ENCODE peak calls at places on chromosome 14, in ten cellular contexts. One of them, this sample, is unnamed.

GRCh38 chr14:75877292-75877691 is 104.5 kb downstream of the TGFB3 start:
- DNase-seq in foreskin fibroblast: peak
- DNase-seq in natural killer cell: no peak
- DNase-seq in GM23248: peak
- DNase-seq in stimulated activated CD4-positive, alpha-beta T cell treated with anti-CD3 and anti-CD28 coated beads, Interleukin-1b, Interleukin-23, amount 100 ng/mL, for 24 hours: no peak
- DNase-seq in neural crest cell: no peak
- DNase-seq in Caco-2: no peak
- DNase-seq in hippocampal formation: no peak
- DNase-seq in activated naive CD4-positive, alpha-beta T cell treated with Interleukin-2 at 50 U/mL for 16 hours: no peak
- DNase-seq in left lung: no peak
- DNase-seq in this sample: no peak

GRCh38 chr14:69606258-69606657 is 5.1 kb upstream of the SUSD6 start:
- DNase-seq in hippocampal formation: no peak
- DNase-seq in left lung: no peak
- DNase-seq in natural killer cell: no peak
- DNase-seq in stimulated activated CD4-positive, alpha-beta T cell treated with anti-CD3 and anti-CD28 coated beads, Interleukin-1b, Interleukin-23, amount 100 ng/mL, for 24 hours: no peak
- DNase-seq in neural crest cell: peak
- DNase-seq in GM23248: no peak
- DNase-seq in foreskin fibroblast: no peak
- DNase-seq in Caco-2: peak
- DNase-seq in activated naive CD4-positive, alpha-beta T cell treated with Interleukin-2 at 50 U/mL for 16 hours: no peak
- DNase-seq in this sample: no peak

GRCh38 chr14:32939254-32940065 is 781 bp downstream of the NPAS3 start:
- DNase-seq in neural crest cell: peak
- DNase-seq in hippocampal formation: peak
- DNase-seq in left lung: peak
- DNase-seq in natural killer cell: no peak
- DNase-seq in foreskin fibroblast: peak
- DNase-seq in GM23248: peak
- DNase-seq in activated naive CD4-positive, alpha-beta T cell treated with Interleukin-2 at 50 U/mL for 16 hours: peak
- DNase-seq in stimulated activated CD4-positive, alpha-beta T cell treated with anti-CD3 and anti-CD28 coated beads, Interleukin-1b, Interleukin-23, amount 100 ng/mL, for 24 hours: no peak
- DNase-seq in Caco-2: no peak
- DNase-seq in this sample: peak

GRCh38 chr14:44107156-44107555 is 399.9 kb downstream of the FSCB start:
- DNase-seq in neural crest cell: no peak
- DNase-seq in left lung: no peak
- DNase-seq in hippocampal formation: no peak
- DNase-seq in GM23248: no peak
- DNase-seq in Caco-2: no peak
- DNase-seq in activated naive CD4-positive, alpha-beta T cell treated with Interleukin-2 at 50 U/mL for 16 hours: no peak
- DNase-seq in foreskin fibroblast: no peak
- DNase-seq in natural killer cell: no peak
- DNase-seq in stimulated activated CD4-positive, alpha-beta T cell treated with anti-CD3 and anti-CD28 coated beads, Interleukin-1b, Interleukin-23, amount 100 ng/mL, for 24 hours: no peak
- DNase-seq in this sample: no peak

GRCh38 chr14:69685716-69686115 is 74.3 kb downstream of the SUSD6 start:
- DNase-seq in GM23248: peak
- DNase-seq in hippocampal formation: no peak
- DNase-seq in stimulated activated CD4-positive, alpha-beta T cell treated with anti-CD3 and anti-CD28 coated beads, Interleukin-1b, Interleukin-23, amount 100 ng/mL, for 24 hours: no peak
- DNase-seq in left lung: peak
- DNase-seq in natural killer cell: no peak
- DNase-seq in neural crest cell: no peak
- DNase-seq in activated naive CD4-positive, alpha-beta T cell treated with Interleukin-2 at 50 U/mL for 16 hours: peak
- DNase-seq in foreskin fibroblast: no peak
- DNase-seq in Caco-2: no peak
- DNase-seq in this sample: peak

GRCh38 chr14:92644166-92644565 is 104.3 kb downstream of the LGMN start:
- DNase-seq in left lung: no peak
- DNase-seq in Caco-2: no peak
- DNase-seq in neural crest cell: no peak
- DNase-seq in foreskin fibroblast: peak
- DNase-seq in hippocampal formation: no peak
- DNase-seq in natural killer cell: no peak
- DNase-seq in activated naive CD4-positive, alpha-beta T cell treated with Interleukin-2 at 50 U/mL for 16 hours: no peak
- DNase-seq in GM23248: peak
- DNase-seq in stimulated activated CD4-positive, alpha-beta T cell treated with anti-CD3 and anti-CD28 coated beads, Interleukin-1b, Interleukin-23, amount 100 ng/mL, for 24 hours: no peak
- DNase-seq in this sample: no peak

GRCh38 chr14:36524874-36525745 is 5.1 kb upstream of the NKX2-1 start:
- DNase-seq in left lung: peak
- DNase-seq in hippocampal formation: no peak
- DNase-seq in stimulated activated CD4-positive, alpha-beta T cell treated with anti-CD3 and anti-CD28 coated beads, Interleukin-1b, Interleukin-23, amount 100 ng/mL, for 24 hours: no peak
- DNase-seq in neural crest cell: peak
- DNase-seq in GM23248: peak
- DNase-seq in Caco-2: peak
- DNase-seq in activated naive CD4-positive, alpha-beta T cell treated with Interleukin-2 at 50 U/mL for 16 hours: no peak
- DNase-seq in foreskin fibroblast: no peak
- DNase-seq in natural killer cell: no peak
- DNase-seq in this sample: peak

GRCh38 chr14:44961151-44961729 is 507 bp downstream of the KLHL28 start:
- DNase-seq in GM23248: peak
- DNase-seq in stimulated activated CD4-positive, alpha-beta T cell treated with anti-CD3 and anti-CD28 coated beads, Interleukin-1b, Interleukin-23, amount 100 ng/mL, for 24 hours: peak
- DNase-seq in natural killer cell: peak
- DNase-seq in Caco-2: peak
- DNase-seq in foreskin fibroblast: peak
- DNase-seq in activated naive CD4-positive, alpha-beta T cell treated with Interleukin-2 at 50 U/mL for 16 hours: peak
- DNase-seq in left lung: peak
- DNase-seq in hippocampal formation: peak
- DNase-seq in neural crest cell: peak
- DNase-seq in this sample: peak

GRCh38 chr14:79947440-79947839 is 263.9 kb downstream of the DIO2 start:
- DNase-seq in Caco-2: no peak
- DNase-seq in neural crest cell: no peak
- DNase-seq in natural killer cell: no peak
- DNase-seq in activated naive CD4-positive, alpha-beta T cell treated with Interleukin-2 at 50 U/mL for 16 hours: no peak
- DNase-seq in hippocampal formation: no peak
- DNase-seq in foreskin fibroblast: no peak
- DNase-seq in GM23248: no peak
- DNase-seq in stimulated activated CD4-positive, alpha-beta T cell treated with anti-CD3 and anti-CD28 coated beads, Interleukin-1b, Interleukin-23, amount 100 ng/mL, for 24 hours: no peak
- DNase-seq in left lung: no peak
- DNase-seq in this sample: no peak

GRCh38 chr14:100202712-100203111 is 36.2 kb upstream of the YY1 start:
- DNase-seq in foreskin fibroblast: no peak
- DNase-seq in hippocampal formation: no peak
- DNase-seq in GM23248: no peak
- DNase-seq in Caco-2: no peak
- DNase-seq in neural crest cell: no peak
- DNase-seq in left lung: no peak
- DNase-seq in activated naive CD4-positive, alpha-beta T cell treated with Interleukin-2 at 50 U/mL for 16 hours: no peak
- DNase-seq in stimulated activated CD4-positive, alpha-beta T cell treated with anti-CD3 and anti-CD28 coated beads, Interleukin-1b, Interleukin-23, amount 100 ng/mL, for 24 hours: no peak
- DNase-seq in natural killer cell: no peak
- DNase-seq in this sample: no peak

GRCh38 chr14:73627033-73627432 is 14.7 kb downstream of the ACOT6 start:
- DNase-seq in foreskin fibroblast: no peak
- DNase-seq in activated naive CD4-positive, alpha-beta T cell treated with Interleukin-2 at 50 U/mL for 16 hours: no peak
- DNase-seq in GM23248: no peak
- DNase-seq in Caco-2: no peak
- DNase-seq in stimulated activated CD4-positive, alpha-beta T cell treated with anti-CD3 and anti-CD28 coated beads, Interleukin-1b, Interleukin-23, amount 100 ng/mL, for 24 hours: no peak
- DNase-seq in left lung: no peak
- DNase-seq in hippocampal formation: no peak
- DNase-seq in natural killer cell: no peak
- DNase-seq in neural crest cell: no peak
- DNase-seq in this sample: no peak

GRCh38 chr14:42420071-42420470 is 813.4 kb downstream of the LRFN5 start:
- DNase-seq in activated naive CD4-positive, alpha-beta T cell treated with Interleukin-2 at 50 U/mL for 16 hours: no peak
- DNase-seq in GM23248: no peak
- DNase-seq in foreskin fibroblast: no peak
- DNase-seq in hippocampal formation: no peak
- DNase-seq in stimulated activated CD4-positive, alpha-beta T cell treated with anti-CD3 and anti-CD28 coated beads, Interleukin-1b, Interleukin-23, amount 100 ng/mL, for 24 hours: no peak
- DNase-seq in neural crest cell: no peak
- DNase-seq in left lung: no peak
- DNase-seq in Caco-2: no peak
- DNase-seq in natural killer cell: no peak
- DNase-seq in this sample: no peak

GRCh38 chr14:98704441-98704840 is 567.6 kb downstream of the BCL11B start:
- DNase-seq in Caco-2: no peak
- DNase-seq in stimulated activated CD4-positive, alpha-beta T cell treated with anti-CD3 and anti-CD28 coated beads, Interleukin-1b, Interleukin-23, amount 100 ng/mL, for 24 hours: peak
- DNase-seq in left lung: no peak
- DNase-seq in natural killer cell: peak
- DNase-seq in hippocampal formation: no peak
- DNase-seq in activated naive CD4-positive, alpha-beta T cell treated with Interleukin-2 at 50 U/mL for 16 hours: peak
- DNase-seq in neural crest cell: no peak
- DNase-seq in foreskin fibroblast: no peak
- DNase-seq in GM23248: no peak
- DNase-seq in this sample: no peak

GRCh38 chr14:103561381-103562134 is 899 bp downstream of the BAG5 start:
- DNase-seq in hippocampal formation: no peak
- DNase-seq in GM23248: peak
- DNase-seq in foreskin fibroblast: peak
- DNase-seq in stimulated activated CD4-positive, alpha-beta T cell treated with anti-CD3 and anti-CD28 coated beads, Interleukin-1b, Interleukin-23, amount 100 ng/mL, for 24 hours: no peak
- DNase-seq in natural killer cell: no peak
- DNase-seq in left lung: no peak
- DNase-seq in neural crest cell: no peak
- DNase-seq in activated naive CD4-positive, alpha-beta T cell treated with Interleukin-2 at 50 U/mL for 16 hours: peak
- DNase-seq in Caco-2: peak
- DNase-seq in this sample: no peak

GRCh38 chr14:59918824-59919581 is 941 bp upstream of the LRRC9 start:
- DNase-seq in left lung: no peak
- DNase-seq in GM23248: peak
- DNase-seq in neural crest cell: no peak
- DNase-seq in hippocampal formation: no peak
- DNase-seq in foreskin fibroblast: no peak
- DNase-seq in natural killer cell: no peak
- DNase-seq in stimulated activated CD4-positive, alpha-beta T cell treated with anti-CD3 and anti-CD28 coated beads, Interleukin-1b, Interleukin-23, amount 100 ng/mL, for 24 hours: no peak
- DNase-seq in activated naive CD4-positive, alpha-beta T cell treated with Interleukin-2 at 50 U/mL for 16 hours: no peak
- DNase-seq in Caco-2: peak
- DNase-seq in this sample: peak

GRCh38 chr14:100810435-100810834 is 15.5 kb upstream of the MEG3 start:
- DNase-seq in Caco-2: no peak
- DNase-seq in foreskin fibroblast: no peak
- DNase-seq in left lung: no peak
- DNase-seq in neural crest cell: no peak
- DNase-seq in natural killer cell: no peak
- DNase-seq in GM23248: no peak
- DNase-seq in stimulated activated CD4-positive, alpha-beta T cell treated with anti-CD3 and anti-CD28 coated beads, Interleukin-1b, Interleukin-23, amount 100 ng/mL, for 24 hours: no peak
- DNase-seq in hippocampal formation: no peak
- DNase-seq in activated naive CD4-positive, alpha-beta T cell treated with Interleukin-2 at 50 U/mL for 16 hours: no peak
- DNase-seq in this sample: no peak

GRCh38 chr14:51004801-51005526 is 60.7 kb upstream of the PYGL start:
- DNase-seq in foreskin fibroblast: peak
- DNase-seq in neural crest cell: no peak
- DNase-seq in GM23248: peak
- DNase-seq in stimulated activated CD4-positive, alpha-beta T cell treated with anti-CD3 and anti-CD28 coated beads, Interleukin-1b, Interleukin-23, amount 100 ng/mL, for 24 hours: no peak
- DNase-seq in activated naive CD4-positive, alpha-beta T cell treated with Interleukin-2 at 50 U/mL for 16 hours: no peak
- DNase-seq in natural killer cell: no peak
- DNase-seq in left lung: no peak
- DNase-seq in hippocampal formation: no peak
- DNase-seq in Caco-2: no peak
- DNase-seq in this sample: no peak